ENCODE peak calls at places on chromosome 7, in nine cellular contexts. M is body of pancreas, G is OCI-LY7, T is cardiac fibroblast, I is cardiac muscle cell, E is IMR-90, C is mammary epithelial cell, A is epithelial cell of esophagus, U is choroid plexus epithelial cell. F is an unnamed sample.

GRCh38 chr7:34761627-34762026 is 103.6 kb downstream of the NPSR1 start:
- DNase-seq in M (no peak), G (no peak), T (no peak), I (no peak), E (no peak), C (no peak), A (peak), U (peak), F (peak)

GRCh38 chr7:155230169-155230593 is 67.5 kb upstream of the INSIG1 start:
- DNase-seq in M (peak), G (no peak), T (peak), I (no peak), E (peak), C (peak), A (peak), U (peak), F (peak)

GRCh38 chr7:455110-455928 is 64.3 kb downstream of the PDGFA start:
- DNase-seq in M (peak), G (no peak), T (peak), I (peak), E (no peak), C (peak), A (peak), U (no peak), F (no peak)

GRCh38 chr7:123492485-123492884 is 41.9 kb downstream of the IQUB start:
- DNase-seq in M (no peak), G (no peak), T (no peak), I (no peak), E (no peak), C (no peak), A (no peak), U (peak), F (peak)

GRCh38 chr7:82631998-82632397 is 188.4 kb upstream of the CACNA2D1 start:
- DNase-seq in M (no peak), G (no peak), T (peak), I (no peak), E (peak), C (no peak), A (no peak), U (peak), F (peak)

GRCh38 chr7:29285451-29285807 is 90.9 kb downstream of the CHN2 start:
- DNase-seq in M (no peak), G (no peak), T (peak), I (no peak), E (peak), C (peak), A (peak), U (peak), F (peak)

GRCh38 chr7:47812460-47813136 is 135.7 kb downstream of the PKD1L1 start:
- DNase-seq in M (no peak), G (no peak), T (no peak), I (no peak), E (no peak), C (no peak), A (no peak), U (no peak), F (no peak)

GRCh38 chr7:26612742-26613141 is 251.6 kb downstream of the SKAP2 start:
- DNase-seq in M (no peak), G (no peak), T (no peak), I (no peak), E (no peak), C (no peak), A (no peak), U (no peak), F (no peak)

GRCh38 chr7:1290262-1291039 is 57.8 kb downstream of the UNCX start:
- DNase-seq in M (peak), G (no peak), T (peak), I (peak), E (no peak), C (no peak), A (peak), U (no peak), F (peak)

GRCh38 chr7:42617781-42618457 is 294.0 kb downstream of the C7orf25 start:
- DNase-seq in M (no peak), G (no peak), T (peak), I (peak), E (no peak), C (no peak), A (no peak), U (no peak), F (no peak)

GRCh38 chr7:131288446-131288845 is 39.2 kb upstream of the MKLN1 start:
- DNase-seq in M (no peak), G (no peak), T (no peak), I (no peak), E (no peak), C (no peak), A (no peak), U (no peak), F (no peak)

GRCh38 chr7:7895004-7895650 is 73.5 kb upstream of the GLCCI1 start:
- DNase-seq in M (peak), G (no peak), T (no peak), I (no peak), E (no peak), C (no peak), A (no peak), U (no peak), F (no peak)

GRCh38 chr7:113086928-113087277 is 276 bp upstream of the GPR85 start:
- DNase-seq in M (no peak), G (no peak), T (no peak), I (no peak), E (no peak), C (no peak), A (peak), U (no peak), F (no peak)

GRCh38 chr7:66050990-66051424 is 24.6 kb upstream of the ASL start:
- DNase-seq in M (peak), G (no peak), T (peak), I (peak), E (peak), C (peak), A (peak), U (peak), F (peak)

GRCh38 chr7:147646568-147646967 is 944.0 kb upstream of the C7orf33 start:
- DNase-seq in M (no peak), G (no peak), T (no peak), I (no peak), E (no peak), C (no peak), A (no peak), U (no peak), F (no peak)

GRCh38 chr7:134004829-134005505 is 122.2 kb upstream of the LRGUK start:
- DNase-seq in M (no peak), G (no peak), T (no peak), I (no peak), E (no peak), C (no peak), A (no peak), U (no peak), F (no peak)

GRCh38 chr7:106692450-106693051 is 31.6 kb upstream of the CCDC71L start:
- DNase-seq in M (no peak), G (no peak), T (no peak), I (no peak), E (no peak), C (no peak), A (no peak), U (no peak), F (no peak)

GRCh38 chr7:155459133-155459866 is 1.4 kb downstream of the EN2 start:
- DNase-seq in M (no peak), G (no peak), T (no peak), I (no peak), E (no peak), C (no peak), A (no peak), U (no peak), F (no peak)

GRCh38 chr7:100373261-100373831 is at the start of gene PILRA:
- DNase-seq in M (no peak), G (no peak), T (peak), I (no peak), E (no peak), C (no peak), A (no peak), U (no peak), F (no peak)

GRCh38 chr7:99019523-99020412 is 124.1 kb downstream of the SMURF1 start:
- DNase-seq in M (no peak), G (no peak), T (no peak), I (no peak), E (no peak), C (no peak), A (no peak), U (no peak), F (no peak)

GRCh38 chr7:105665684-105666083 is 84.4 kb upstream of the EFCAB10 start:
- DNase-seq in M (no peak), G (no peak), T (no peak), I (no peak), E (no peak), C (no peak), A (no peak), U (no peak), F (no peak)

GRCh38 chr7:13071999-13072398 is 384.6 kb downstream of the ARL4A start:
- DNase-seq in M (no peak), G (no peak), T (peak), I (no peak), E (peak), C (peak), A (peak), U (no peak), F (no peak)

GRCh38 chr7:136018104-136018503 is 40.9 kb upstream of the MTPN start:
- DNase-seq in M (no peak), G (no peak), T (no peak), I (no peak), E (peak), C (peak), A (peak), U (no peak), F (peak)

GRCh38 chr7:16062269-16062668 is 359.1 kb downstream of the CRPPA start:
- DNase-seq in M (no peak), G (no peak), T (peak), I (no peak), E (peak), C (peak), A (no peak), U (peak), F (peak)

DNA sequence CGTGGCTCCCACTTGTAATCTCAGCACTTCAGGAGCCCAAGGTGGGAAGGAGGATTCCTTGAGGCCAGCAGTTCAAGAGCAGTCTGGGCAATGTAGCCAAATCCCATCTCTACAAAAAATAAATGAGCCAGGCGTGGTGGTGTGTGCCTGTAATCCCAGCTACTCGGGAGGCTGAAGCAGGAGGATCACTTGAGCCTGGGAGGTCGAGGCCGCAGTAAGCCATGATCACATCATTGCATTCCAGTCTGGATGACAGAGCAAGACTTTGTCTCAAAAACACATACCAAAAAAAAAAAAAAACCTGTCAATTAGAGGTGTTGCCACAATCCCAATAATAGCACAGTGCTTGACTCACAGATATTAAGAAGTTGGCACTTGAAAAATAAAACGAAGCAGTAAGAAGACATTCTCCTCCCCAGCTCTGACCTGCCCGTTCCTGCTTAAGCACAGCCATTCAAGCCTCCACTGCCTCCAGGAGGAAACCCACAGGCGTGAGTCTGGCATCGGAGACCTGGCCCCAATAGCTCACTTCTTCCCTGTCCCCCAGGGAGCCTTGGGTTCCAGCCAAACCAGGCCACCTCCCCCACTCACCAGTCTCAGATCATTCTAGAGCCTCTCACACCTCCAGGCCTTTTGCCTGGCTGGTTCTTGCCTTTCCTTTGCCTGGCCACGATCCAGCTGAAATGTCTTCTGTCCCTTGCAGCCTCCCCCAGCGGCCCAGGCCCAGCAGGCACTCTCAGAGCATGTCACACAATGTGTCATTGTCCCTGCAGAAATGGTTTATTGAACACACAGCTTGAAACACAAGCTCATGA is 45.3 kb upstream of the GTF2I start:
- DNase-seq in M (peak), G (no peak), T (peak), I (peak), E (no peak), C (peak), A (peak), U (peak), F (no peak)
- TF ChIP-seq CTCF in M (no peak), G (no peak), T (no peak), I (no peak), E (no peak), C (peak), A (peak), U (no peak), F (no peak)

GRCh38 chr7:22563621-22564241 is 63.7 kb upstream of the STEAP1B start:
- DNase-seq in M (no peak), G (no peak), T (no peak), I (peak), E (peak), C (peak), A (no peak), U (no peak), F (no peak)

GRCh38 chr7:22561356-22561755 is 61.4 kb upstream of the STEAP1B start:
- DNase-seq in M (peak), G (no peak), T (peak), I (peak), E (peak), C (peak), A (peak), U (peak), F (peak)

GRCh38 chr7:22561895-22562593 is 62.1 kb upstream of the STEAP1B start:
- DNase-seq in M (no peak), G (no peak), T (no peak), I (no peak), E (peak), C (peak), A (no peak), U (no peak), F (no peak)

GRCh38 chr7:22564511-22565045 is 64.6 kb upstream of the STEAP1B start:
- DNase-seq in M (no peak), G (no peak), T (peak), I (no peak), E (peak), C (peak), A (peak), U (peak), F (peak)

DNA sequence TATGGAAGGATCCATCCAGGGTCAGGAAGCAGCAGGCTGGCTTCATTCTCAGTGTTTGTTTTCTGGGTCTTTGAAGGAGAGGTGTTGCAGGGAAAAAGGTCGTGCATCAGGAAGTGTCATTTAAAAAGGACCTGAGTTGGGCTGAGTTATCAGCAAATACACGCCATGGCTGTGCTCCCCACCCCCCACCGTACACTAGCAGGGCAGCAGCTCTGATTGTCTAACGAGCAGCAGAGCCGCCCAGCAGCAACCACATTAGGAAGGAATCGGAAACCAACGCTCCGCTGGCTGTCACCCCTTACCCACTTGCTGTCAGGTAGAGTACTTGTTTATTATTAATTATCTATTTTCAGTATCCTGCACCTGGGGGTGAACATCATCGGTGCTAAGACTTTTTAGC is 63.1 kb upstream of the STEAP1B start:
- DNase-seq in M (no peak), G (peak), T (no peak), I (peak), E (peak), C (no peak), A (no peak), U (no peak), F (no peak)
- H3K4me3 ChIP-seq in M (no peak), G (no peak), T (no peak), I (no peak), E (no peak), C (no peak), A (no peak), U (no peak), F (no peak)

GRCh38 chr7:143287935-143288826 is at the start of gene CASP2:
- DNase-seq in M (peak), G (peak), T (peak), I (peak), E (peak), C (peak), A (peak), U (peak), F (peak)
- TF ChIP-seq CTCF in M (peak), G (peak), T (peak), I (peak), E (peak), C (peak), A (peak), U (peak), F (peak)

GRCh38 chr7:150876817-150877526 is 24.7 kb downstream of the AOC1 start:
- DNase-seq in M (peak), G (peak), T (peak), I (peak), E (peak), C (peak), A (peak), U (peak), F (peak)
- H3K4me3 ChIP-seq in M (no peak), G (no peak), T (no peak), I (no peak), E (no peak), C (no peak), A (no peak), U (no peak), F (no peak)

GRCh38 chr7:11485626-11486025 is 346.4 kb downstream of the THSD7A start:
- DNase-seq in M (no peak), G (no peak), T (no peak), I (no peak), E (no peak), C (no peak), A (no peak), U (no peak), F (no peak)

GRCh38 chr7:11491811-11492210 is 340.2 kb downstream of the THSD7A start:
- DNase-seq in M (no peak), G (no peak), T (no peak), I (no peak), E (no peak), C (no peak), A (no peak), U (no peak), F (no peak)

GRCh38 chr7:11489280-11489679 is 342.7 kb downstream of the THSD7A start:
- DNase-seq in M (no peak), G (no peak), T (no peak), I (no peak), E (no peak), C (no peak), A (no peak), U (no peak), F (no peak)

GRCh38 chr7:11486271-11486670 is 345.7 kb downstream of the THSD7A start:
- DNase-seq in M (no peak), G (no peak), T (peak), I (no peak), E (no peak), C (no peak), A (no peak), U (peak), F (peak)
- TF ChIP-seq CTCF in M (no peak), G (no peak), T (no peak), I (peak), E (no peak), C (no peak), A (no peak), U (peak), F (peak)

DNA sequence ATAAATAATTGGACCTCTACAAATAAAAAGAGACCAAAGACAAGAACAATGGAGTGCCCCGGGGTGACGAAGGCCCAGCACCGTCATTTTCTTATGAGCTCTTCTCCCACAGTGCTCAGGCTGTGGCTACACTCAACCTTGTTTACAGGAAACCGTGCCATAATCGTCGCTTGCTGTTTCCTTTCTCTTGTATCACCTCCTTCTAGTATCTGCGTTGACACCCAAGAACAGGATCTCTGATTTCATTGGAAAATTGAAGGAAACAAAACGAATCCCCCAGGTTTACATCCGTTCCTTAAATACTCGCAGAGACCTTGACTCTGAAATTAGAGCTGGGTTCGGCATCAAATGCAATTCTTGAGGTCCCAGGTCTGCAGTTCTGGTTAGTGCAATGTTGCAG is 1.7 kb upstream of the IGFBP3 start:
- DNase-seq in M (no peak), G (peak), T (peak), I (peak), E (no peak), C (no peak), A (peak), U (no peak), F (no peak)
- H3K4me3 ChIP-seq in M (no peak), G (no peak), T (peak), I (peak), E (peak), C (no peak), A (no peak), U (peak), F (peak)

GRCh38 chr7:146319625-146320024 is 203.0 kb downstream of the CNTNAP2 start:
- DNase-seq in M (no peak), G (no peak), T (no peak), I (peak), E (no peak), C (no peak), A (no peak), U (no peak), F (no peak)

DNA sequence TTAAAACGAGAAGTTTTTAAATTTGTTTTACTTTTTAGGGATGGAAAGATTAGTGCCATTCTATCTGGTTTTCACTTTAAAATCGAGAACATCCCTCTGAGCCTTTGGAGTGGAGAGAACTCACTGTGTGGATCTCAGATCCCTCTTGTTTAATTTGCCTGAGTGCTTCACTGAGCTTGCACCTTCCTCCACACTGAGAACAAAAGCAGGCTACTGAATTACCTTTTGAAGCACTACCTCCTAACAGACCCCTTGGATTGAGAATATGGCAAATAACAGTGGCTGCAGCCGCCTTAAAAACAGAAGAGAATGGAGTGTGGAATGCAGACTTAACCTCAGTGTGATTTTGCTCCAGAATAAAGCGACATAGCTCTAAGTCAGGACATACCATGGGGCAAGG is 204.7 kb downstream of the CNTNAP2 start:
- DNase-seq in M (no peak), G (no peak), T (no peak), I (no peak), E (no peak), C (no peak), A (no peak), U (no peak), F (no peak)
- TF ChIP-seq CTCF in M (no peak), G (no peak), T (no peak), I (no peak), E (no peak), C (no peak), A (no peak), U (no peak), F (no peak)

DNA sequence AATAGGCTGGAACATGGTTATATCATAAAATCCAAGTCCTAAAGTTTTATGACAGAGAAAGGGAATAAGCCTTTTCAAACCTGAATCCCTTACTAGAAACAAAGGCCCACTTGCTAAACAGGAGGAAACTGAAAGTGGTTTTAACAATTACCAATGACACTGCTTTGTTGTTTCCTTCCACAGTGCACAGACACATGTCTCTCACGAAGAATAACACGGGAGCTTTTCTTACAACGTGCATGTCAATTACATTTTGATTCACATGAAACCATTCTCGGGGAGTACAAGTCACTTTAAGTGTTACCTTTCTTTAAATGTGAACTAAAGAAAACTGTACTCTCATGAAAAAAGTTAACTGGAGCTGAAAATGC is 1.4 kb downstream of the MRPS33 start:
- DNase-seq in M (no peak), G (peak), T (no peak), I (no peak), E (no peak), C (no peak), A (no peak), U (no peak), F (no peak)
- H3K4me3 ChIP-seq in M (no peak), G (peak), T (no peak), I (no peak), E (no peak), C (no peak), A (peak), U (no peak), F (no peak)

F was measured in fibroblast of mammary gland.